ENCODE peak calls at places on chromosomes 1 and 21, in seven cellular contexts. L is activated CD4-positive, alpha-beta T cell treated with anti-CD3 and anti-CD28 coated beads for 36 hours; R is C1 segment of cervical spinal cord; W is tibial nerve; I is OCI-LY7; M is activated CD8-positive, alpha-beta memory T cell treated with anti-CD3 and anti-CD28 coated beads for 48 hours; K is uterus. T is an unnamed sample.

GRCh38 chr1:227898502-227899140 is 49.1 kb downstream of the WNT9A start:
- DNase-seq in L (peak; percentile 3), R (no peak), W (no peak), I (no peak), M (no peak), K (peak; percentile 11), T (no peak)

GRCh38 chr1:151511636-151512215 is 539 bp downstream of the CGN start:
- DNase-seq in L (peak; percentile 47), R (no peak), W (no peak), I (peak; percentile 59), M (no peak), K (peak; percentile 35), T (peak; percentile 9)

GRCh38 chr1:37481289-37482003 is 7.1 kb downstream of the ZC3H12A start:
- DNase-seq in L (peak; percentile 79), R (no peak), W (no peak), I (no peak), M (no peak), K (no peak), T (peak; percentile 53)

GRCh38 chr1:156282143-156282478 is 514 bp downstream of the SMG5 start:
- DNase-seq in L (no peak), R (no peak), W (no peak), I (no peak), M (no peak), K (no peak), T (no peak)

GRCh38 chr1:54429838-54430237 is 23.6 kb upstream of the SSBP3 start:
- DNase-seq in L (no peak), R (no peak), W (no peak), I (no peak), M (no peak), K (no peak), T (no peak)

GRCh38 chr1:193335797-193336428 is 149.5 kb upstream of the B3GALT2 start:
- DNase-seq in L (no peak), R (no peak), W (no peak), I (no peak), M (no peak), K (no peak), T (no peak)

GRCh38 chr1:54952950-54953718 is 27.3 kb upstream of the TMEM61 start:
- DNase-seq in L (no peak), R (no peak), W (no peak), I (no peak), M (no peak), K (no peak), T (no peak)

GRCh38 chr1:119771016-119771415 is 2.3 kb upstream of the HMGCS2 start:
- DNase-seq in L (no peak), R (no peak), W (no peak), I (no peak), M (no peak), K (no peak), T (no peak)

GRCh38 chr1:168081373-168082007 is 55.2 kb downstream of the GPR161 start:
- DNase-seq in L (no peak), R (no peak), W (no peak), I (no peak), M (no peak), K (no peak), T (no peak)

GRCh38 chr1:171715813-171716251 is 26.0 kb downstream of the VAMP4 start:
- DNase-seq in L (no peak), R (no peak), W (no peak), I (peak; percentile 13), M (no peak), K (no peak), T (no peak)

GRCh38 chr1:21397813-21398188 is 42.1 kb upstream of the NBPF3 start:
- DNase-seq in L (peak; percentile 45), R (no peak), W (no peak), I (no peak), M (no peak), K (no peak), T (no peak)

GRCh38 chr1:64163972-64164371 is 39.5 kb upstream of the UBE2U start:
- DNase-seq in L (no peak), R (no peak), W (no peak), I (no peak), M (no peak), K (no peak), T (no peak)

GRCh38 chr1:79760521-79760920 is 754.0 kb upstream of the ADGRL4 start:
- DNase-seq in L (no peak), R (no peak), W (no peak), I (no peak), M (no peak), K (no peak), T (no peak)

GRCh38 chr1:113765306-113765705 is 6.0 kb upstream of the PHTF1 start:
- DNase-seq in L (no peak), R (no peak), W (no peak), I (no peak), M (no peak), K (no peak), T (no peak)

GRCh38 chr1:228197555-228198147 is 10.2 kb upstream of the OBSCN start:
- DNase-seq in L (no peak), R (no peak), W (no peak), I (no peak), M (no peak), K (no peak), T (no peak)

GRCh38 chr1:869499-870244 is 54.1 kb upstream of the SAMD11 start:
- DNase-seq in L (peak; percentile 89), R (no peak), W (peak; percentile 21), I (peak; percentile 64), M (peak; percentile 61), K (peak; percentile 70), T (peak; percentile 82)

GRCh38 chr1:60637651-60638050 is 444.7 kb upstream of the NFIA start:
- DNase-seq in L (no peak), R (no peak), W (no peak), I (no peak), M (no peak), K (no peak), T (no peak)

GRCh38 chr1:245363821-245364220 is 209.0 kb downstream of the KIF26B start:
- DNase-seq in L (no peak), R (no peak), W (no peak), I (no peak), M (no peak), K (no peak), T (no peak)

GRCh38 chr1:4083171-4084052 is 183.3 kb upstream of the C1orf174 start:
- DNase-seq in L (no peak), R (no peak), W (no peak), I (no peak), M (no peak), K (no peak), T (no peak)

GRCh38 chr1:15810073-15810472 is 2.6 kb upstream of the UQCRHL start:
- DNase-seq in L (no peak), R (no peak), W (no peak), I (no peak), M (no peak), K (no peak), T (no peak)

GRCh38 chr21:38956006-38956405 is 150.3 kb downstream of the ETS2 start:
- DNase-seq in L (no peak), R (no peak), W (no peak), I (no peak), M (no peak), K (no peak), T (no peak)

GRCh38 chr21:15121655-15122120 is 56.9 kb upstream of the NRIP1 start:
- DNase-seq in L (no peak), R (no peak), W (no peak), I (no peak), M (no peak), K (no peak), T (no peak)

GRCh38 chr1:234853906-234854647 is 244.1 kb upstream of the IRF2BP2 start:
- DNase-seq in L (no peak), R (no peak), W (no peak), I (no peak), M (no peak), K (no peak), T (no peak)

GRCh38 chr21:27171704-27172103 is 204.8 kb upstream of the ADAMTS5 start:
- DNase-seq in L (no peak), R (no peak), W (no peak), I (no peak), M (no peak), K (no peak), T (no peak)

GRCh38 chr1:104706631-104707147 is 957.0 kb downstream of the AMY1C start:
- DNase-seq in L (no peak), R (no peak), W (no peak), I (peak; percentile 16), M (no peak), K (no peak), T (no peak)

GRCh38 chr1:109643385-109644230 is 12.3 kb upstream of the GSTM4 start:
- DNase-seq in L (peak; percentile 95), R (no peak), W (peak; percentile 58), I (peak; percentile 85), M (peak; percentile 76), K (peak; percentile 75), T (peak; percentile 83)

GRCh38 chr1:203631946-203632345 is 5.3 kb downstream of the ATP2B4 start:
- DNase-seq in L (no peak), R (no peak), W (no peak), I (no peak), M (no peak), K (no peak), T (no peak)

GRCh38 chr1:233459470-233459945 is 132.0 kb downstream of the MAP3K21 start:
- DNase-seq in L (no peak), R (no peak), W (no peak), I (no peak), M (no peak), K (no peak), T (no peak)

T was measured in activated T-cell treated with anti-CD3 and anti-CD28 coated beads for 48 hours.